ENCODE peak calls at places on chromosomes 12 and 14, in seven cellular contexts. D is T-helper 2 cell treated with Interferon-gamma antibody and Interleukin-4, amounts not matched to agents 5 μg/mL and 100 μg/mL, for 36 hours; P is spleen; N is mucosa of gallbladder; M is T-helper 17 cell; F is left cardiac atrium; X is stimulated activated CD4-positive, alpha-beta T cell treated with anti-CD3 and anti-CD28 coated beads, TNF-alpha, amount 100 ng/mL, for 4 hours. R is an unnamed sample.

GRCh38 chr14:31414190-31414833 is 6.0 kb downstream of the HEATR5A start:
- DNase-seq in D (no peak), P (no peak), N (no peak), M (no peak), F (no peak), X (no peak), R (peak)

GRCh38 chr14:92368001-92368400 is 45.0 kb downstream of the SLC24A4 start:
- DNase-seq in D (no peak), P (no peak), N (no peak), M (no peak), F (no peak), X (no peak), R (no peak)

GRCh38 chr12:56129210-56129691 is 1.2 kb downstream of the ESYT1 start:
- DNase-seq in D (peak), P (peak), N (peak), M (peak), F (peak), X (peak), R (peak)

GRCh38 chr14:94193776-94194175 is 19.7 kb downstream of the PPP4R4 start:
- DNase-seq in D (no peak), P (no peak), N (no peak), M (no peak), F (no peak), X (no peak), R (no peak)

GRCh38 chr14:35112641-35113040 is 9.1 kb downstream of the PPP2R3C start:
- DNase-seq in D (no peak), P (no peak), N (no peak), M (no peak), F (no peak), X (no peak), R (no peak)

GRCh38 chr14:36690301-36691020 is 28.8 kb downstream of the PAX9 start:
- DNase-seq in D (no peak), P (no peak), N (no peak), M (no peak), F (no peak), X (no peak), R (no peak)

GRCh38 chr12:58368001-58368400 is 426.6 kb downstream of the ATP23 start:
- DNase-seq in D (no peak), P (no peak), N (no peak), M (no peak), F (no peak), X (no peak), R (no peak)

GRCh38 chr12:32894566-32894965 is 2.0 kb downstream of the PKP2 start:
- DNase-seq in D (no peak), P (no peak), N (no peak), M (no peak), F (no peak), X (no peak), R (no peak)

GRCh38 chr14:22113401-22113800 is 439.8 kb upstream of the OR4E1 start:
- DNase-seq in D (no peak), P (no peak), N (no peak), M (no peak), F (no peak), X (no peak), R (no peak)

GRCh38 chr14:54942913-54943312 is 40.3 kb upstream of the GCH1 start:
- DNase-seq in D (no peak), P (no peak), N (no peak), M (no peak), F (no peak), X (no peak), R (peak)

GRCh38 chr14:60648934-60649814 is at the start of gene SIX1:
- DNase-seq in D (peak), P (peak), N (no peak), M (no peak), F (peak), X (no peak), R (peak)

GRCh38 chr12:44101470-44101869 is 265.6 kb downstream of the TMEM117 start:
- DNase-seq in D (no peak), P (no peak), N (no peak), M (no peak), F (no peak), X (no peak), R (peak)

GRCh38 chr12:121033625-121034349 is 5.3 kb downstream of the OASL start:
- DNase-seq in D (peak), P (no peak), N (no peak), M (no peak), F (no peak), X (peak), R (peak)

GRCh38 chr14:88818018-88818417 is 6.4 kb upstream of the TTC8 start:
- DNase-seq in D (no peak), P (no peak), N (no peak), M (no peak), F (no peak), X (no peak), R (no peak)

GRCh38 chr12:57236224-57236924 is 6.9 kb downstream of the SHMT2 start:
- DNase-seq in D (no peak), P (peak), N (no peak), M (no peak), F (no peak), X (no peak), R (no peak)

GRCh38 chr14:35879654-35880249 is 53.6 kb downstream of the BRMS1L start:
- DNase-seq in D (no peak), P (no peak), N (no peak), M (no peak), F (no peak), X (no peak), R (no peak)

GRCh38 chr12:101777476-101777875 is 38.2 kb upstream of the SYCP3 start:
- DNase-seq in D (no peak), P (no peak), N (no peak), M (no peak), F (no peak), X (no peak), R (no peak)